ENCODE peak calls at places on chromosomes 16 and 17, in six cellular contexts. W, G, X, M, V and Z are unnamed samples.

GRCh38 chr17:62791235-62792121 is 16.6 kb downstream of the MARCHF10 start:
- DNase-seq in X (no peak), M (peak; percentile 85), G (no peak), W (no peak), V (no peak), Z (no peak)

GRCh38 chr17:62109924-62110323 is 44.8 kb upstream of the MED13 start:
- DNase-seq in G (no peak), M (no peak), W (no peak), V (no peak), X (no peak), Z (no peak)

GRCh38 chr17:43935926-43936261 is 6.4 kb downstream of the PPY start:
- DNase-seq in W (no peak), M (no peak), G (no peak), X (no peak), V (no peak), Z (no peak)

GRCh38 chr17:2138318-2138717 is 83.4 kb downstream of the HIC1 start:
- DNase-seq in M (no peak), X (no peak), W (no peak), G (peak; percentile 59), V (peak; percentile 5), Z (no peak)

GRCh38 chr17:19343256-19343630 is 19.3 kb downstream of the B9D1 start:
- DNase-seq in M (no peak), W (no peak), X (peak; percentile 35), V (no peak), G (no peak), Z (no peak)

GRCh38 chr16:24002619-24003018 is 166.8 kb downstream of the PRKCB start:
- DNase-seq in V (no peak), G (no peak), M (no peak), X (no peak), W (no peak), Z (no peak)

GRCh38 chr16:1825864-1826690 is 548 bp downstream of the HAGH start:
- DNase-seq in G (no peak), V (peak; percentile 67), X (peak; percentile 86), W (peak; percentile 54), M (peak; percentile 8), Z (peak; percentile 63)

GRCh38 chr16:24409045-24409444 is 130.3 kb upstream of the RBBP6 start:
- DNase-seq in M (no peak), V (no peak), X (no peak), G (no peak), W (no peak), Z (no peak)

GRCh38 chr17:81635973-81636504 is 873 bp downstream of the NPLOC4 start:
- DNase-seq in X (no peak), V (no peak), G (no peak), W (no peak), M (no peak), Z (no peak)

GRCh38 chr17:61444831-61445230 is 7.4 kb upstream of the TBX4 start:
- DNase-seq in X (no peak), M (no peak), G (no peak), V (no peak), W (no peak), Z (no peak)

GRCh38 chr16:80006175-80006895 is 405.8 kb upstream of the MAF start:
- DNase-seq in X (no peak), W (peak; percentile 77), M (no peak), G (no peak), V (no peak), Z (no peak)

GRCh38 chr17:71830916-71831315 is 289.9 kb upstream of the SOX9 start:
- DNase-seq in M (no peak), V (no peak), W (no peak), X (no peak), G (no peak), Z (no peak)

GRCh38 chr16:11014159-11014558 is 69.8 kb downstream of the CLEC16A start:
- DNase-seq in G (no peak), M (peak; percentile 78), W (no peak), V (no peak), X (no peak), Z (no peak)

GRCh38 chr17:31722251-31723056 is 136.6 kb downstream of the COPRS start:
- DNase-seq in G (no peak), M (no peak), W (peak; percentile 62), V (no peak), X (no peak), Z (peak; percentile 39)

GRCh38 chr17:74952431-74953128 is 16.9 kb downstream of the OTOP3 start:
- DNase-seq in M (no peak), W (no peak), X (no peak), G (no peak), V (no peak), Z (no peak)

GRCh38 chr17:78995761-78996451 is 13.7 kb downstream of the CANT1 start:
- DNase-seq in G (peak; percentile 68), V (no peak), W (peak; percentile 48), X (peak; percentile 65), M (no peak), Z (peak; percentile 87)

GRCh38 chr17:7156342-7156940 is 22.7 kb downstream of the ASGR1 start:
- DNase-seq in G (no peak), W (no peak), V (no peak), M (no peak), X (peak; percentile 29), Z (no peak)

GRCh38 chr16:2267913-2268666 is at the start of gene RNPS1:
- DNase-seq in X (peak; percentile 99), W (peak; percentile 98), M (peak; percentile 85), G (peak; percentile 99), V (peak; percentile 93), Z (peak; percentile 98)

GRCh38 chr17:2259769-2260536 is 43.6 kb downstream of the SMG6 start:
- DNase-seq in X (no peak), W (no peak), G (no peak), M (no peak), V (peak; percentile 20), Z (no peak)

GRCh38 chr17:437545-437944 is 84.9 kb upstream of the RPH3AL start:
- DNase-seq in M (no peak), W (no peak), X (no peak), V (no peak), G (no peak), Z (no peak)

GRCh38 chr17:80195141-80195540 is 25.0 kb downstream of the SGSH start:
- DNase-seq in G (peak; percentile 24), X (no peak), V (no peak), W (no peak), M (no peak), Z (no peak)

GRCh38 chr17:35930211-35931065 is at the start of gene RDM1:
- DNase-seq in X (peak; percentile 75), M (peak; percentile 8), W (peak; percentile 61), G (peak; percentile 87), V (peak; percentile 62), Z (peak; percentile 56)

GRCh38 chr16:70577256-70577698 is 53.7 kb downstream of the SF3B3 start:
- DNase-seq in G (no peak), X (peak; percentile 47), V (no peak), W (peak; percentile 21), M (no peak), Z (no peak)
- H3K27ac ChIP-seq in G (no peak overlapping the region), X (no peak overlapping the region), V (no peak overlapping the region), W (no peak overlapping the region), M (peak overlapping the region; percentile 57), Z (no peak overlapping the region)

DNA sequence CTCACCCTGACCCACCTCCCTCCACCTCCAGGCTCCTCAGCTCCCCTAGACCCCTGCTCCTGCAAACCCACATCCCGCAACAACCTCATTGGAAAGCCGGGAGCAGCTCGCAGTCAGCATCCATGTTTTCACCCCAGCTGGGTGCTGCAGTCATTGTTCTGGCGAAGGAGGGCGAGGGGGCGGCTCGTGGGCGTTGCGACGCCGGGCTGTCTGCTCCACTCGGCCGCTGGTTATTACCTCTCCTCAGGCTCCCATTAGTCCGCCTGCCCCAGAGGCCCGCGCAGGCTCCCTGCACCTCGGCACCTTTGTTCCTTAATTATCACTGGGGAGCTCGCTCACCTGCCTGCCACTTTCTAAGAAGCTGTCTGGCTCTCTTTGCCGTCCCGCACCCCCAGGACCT is 24.5 kb upstream of the DLX4 start:
- DNase-seq in X (no peak), G (no peak), V (no peak), W (no peak), M (no peak), Z (no peak)
- H3K27me3 ChIP-seq in X (no peaks in the 10 kb centered on the region), G (no peaks in the 10 kb centered on the region), V (peaks cover 9% of the 10 kb centered on the region), W (peaks cover 5% of the 10 kb centered on the region), M (peaks cover 72% of the 10 kb centered on the region), Z (no peaks in the 10 kb centered on the region)

DNA sequence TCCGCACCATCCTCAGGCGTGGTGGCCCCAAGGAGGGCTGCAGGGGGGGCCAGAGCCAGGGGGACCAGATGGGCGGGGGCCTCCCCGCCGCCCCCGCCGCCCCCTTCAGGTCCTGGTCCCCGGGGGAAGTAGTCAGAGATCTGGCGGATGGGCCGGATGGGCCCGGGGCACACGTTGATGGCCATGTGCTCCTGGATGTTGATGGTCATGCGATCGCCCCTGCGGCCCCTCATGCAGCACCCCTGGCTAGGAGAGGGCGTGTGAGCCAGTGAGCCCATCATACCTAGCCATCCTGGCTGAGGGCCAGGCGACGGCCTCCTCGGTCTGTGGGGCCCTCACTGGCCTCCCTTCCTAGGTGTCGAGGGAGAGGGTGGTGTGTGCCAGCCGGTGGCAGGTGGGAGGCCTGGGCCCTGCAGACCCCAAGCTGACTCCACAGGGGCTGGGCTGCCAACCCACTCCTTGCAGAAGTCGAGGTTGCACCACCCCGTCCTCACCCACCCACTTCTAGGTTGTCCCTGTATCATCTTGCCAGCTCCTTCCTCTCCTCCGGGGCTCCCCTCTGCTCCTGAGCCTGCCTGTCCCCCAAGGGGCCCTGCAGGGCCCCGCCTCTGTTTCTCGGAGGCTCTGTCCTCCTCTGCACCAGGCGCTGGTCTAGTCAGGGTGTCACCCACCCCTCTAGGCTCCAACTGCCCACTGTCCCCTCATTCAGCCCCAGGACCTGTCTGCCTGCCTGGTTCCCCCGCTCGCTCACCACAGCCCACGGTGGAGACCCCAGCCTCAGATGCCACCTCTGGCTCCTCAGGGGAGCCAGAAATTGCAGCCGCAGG is 624 bp downstream of the DOC2A start:
- DNase-seq in W (no peak), G (peak; percentile 56), X (peak; percentile 58), V (no peak), M (no peak), Z (no peak)
- H3K27ac ChIP-seq in W (no peak overlapping the region), G (no peak overlapping the region), X (no peak overlapping the region), V (no peak overlapping the region), M (no peak overlapping the region), Z (no peak overlapping the region)

GRCh38 chr16:35792516-35793285 is 2333.3 kb downstream of the TP53TG3F start:
- DNase-seq in V (no peak), G (no peak), M (no peak), W (no peak), X (no peak), Z (no peak)
- H3K27me3 ChIP-seq in V (no peaks in the 10 kb centered on the region), G (no peaks in the 10 kb centered on the region), M (no peaks in the 10 kb centered on the region), W (no peaks in the 10 kb centered on the region), X (no peaks in the 10 kb centered on the region), Z (no peaks in the 10 kb centered on the region)